ENCODE peak calls at places on chromosomes 12 and 14, in seven cellular contexts. Z, B, K, C, H, F and Q are unnamed samples.

GRCh38 chr12:112031472-112031871 is 18.2 kb downstream of the ERP29 start:
- DNase-seq in Z (no peak), C (no peak), H (no peak), F (no peak), B (no peak), K (no peak), Q (no peak)

GRCh38 chr14:71141701-71142374 is 234.6 kb downstream of the PCNX1 start:
- DNase-seq in F (no peak), H (no peak), B (no peak), K (no peak), C (no peak), Z (no peak), Q (no peak)

GRCh38 chr14:23186913-23187654 is 3.6 kb upstream of the SLC7A8 start:
- DNase-seq in K (peak; percentile 28), Z (no peak), C (no peak), B (peak; percentile 46), F (peak; percentile 60), H (no peak), Q (no peak)

GRCh38 chr14:101028971-101029667 is 125.6 kb upstream of the RTL1 start:
- DNase-seq in C (no peak), H (no peak), Z (no peak), K (no peak), B (no peak), F (no peak), Q (no peak)

GRCh38 chr14:91233936-91234790 is 10.3 kb downstream of the GPR68 start:
- DNase-seq in B (no peak), F (no peak), C (no peak), Z (no peak), K (no peak), H (no peak), Q (no peak)

GRCh38 chr14:24060443-24060842 is 8.6 kb downstream of the CARMIL3 start:
- DNase-seq in B (no peak), H (no peak), F (no peak), C (no peak), Z (no peak), K (no peak), Q (no peak)

GRCh38 chr12:77746108-77746507 is 84.6 kb upstream of the NAV3 start:
- DNase-seq in C (no peak), B (no peak), F (peak; percentile 56), K (no peak), H (no peak), Z (no peak), Q (no peak)

GRCh38 chr12:131828671-131829350 is 618 bp downstream of the MMP17 start:
- DNase-seq in H (no peak), C (no peak), F (no peak), B (no peak), K (no peak), Z (no peak), Q (no peak)

GRCh38 chr14:65824285-65824977 is 411.9 kb downstream of the FUT8 start:
- DNase-seq in C (peak; percentile 26), K (peak; percentile 29), Z (peak; percentile 15), F (peak; percentile 73), B (peak; percentile 53), H (peak; percentile 31), Q (peak; percentile 72)

GRCh38 chr12:7645395-7646177 is 20.1 kb downstream of the APOBEC1 start:
- DNase-seq in C (no peak), H (no peak), B (no peak), Z (no peak), K (peak; percentile 15), F (peak; percentile 25), Q (peak; percentile 34)

GRCh38 chr14:77859934-77860570 is 60.1 kb downstream of the ADCK1 start:
- DNase-seq in C (no peak), B (peak; percentile 40), Z (no peak), F (no peak), H (no peak), K (no peak), Q (no peak)

GRCh38 chr12:109098142-109098652 is 800 bp downstream of the UNG start:
- DNase-seq in H (no peak), F (peak; percentile 57), K (no peak), C (peak; percentile 46), Z (peak; percentile 36), B (peak; percentile 65), Q (no peak)

GRCh38 chr14:86787782-86788181 is 1205.2 kb downstream of the GALC start:
- DNase-seq in B (no peak), H (no peak), Z (no peak), C (no peak), K (no peak), F (peak; percentile 39), Q (no peak)

GRCh38 chr12:120651821-120652220 is 11.4 kb downstream of the CABP1 start:
- DNase-seq in B (no peak), K (no peak), Z (no peak), F (no peak), H (no peak), C (no peak), Q (no peak)

GRCh38 chr14:78162202-78162601 is 8.0 kb upstream of the NRXN3 start:
- DNase-seq in H (no peak), B (no peak), C (no peak), Z (no peak), F (peak; percentile 62), K (no peak), Q (no peak)

GRCh38 chr12:78726854-78727253 is 137.7 kb upstream of the SYT1 start:
- DNase-seq in Z (no peak), F (no peak), B (no peak), H (no peak), C (no peak), K (no peak), Q (no peak)

GRCh38 chr14:71004481-71004880 is 97.2 kb downstream of the PCNX1 start:
- DNase-seq in K (no peak), H (no peak), F (no peak), Z (no peak), B (no peak), C (no peak), Q (no peak)

GRCh38 chr14:80504781-80505180 is 293.5 kb upstream of the DIO2 start:
- DNase-seq in H (no peak), K (no peak), Z (no peak), C (no peak), F (no peak), B (no peak), Q (no peak)

GRCh38 chr12:45327823-45328383 is 112.0 kb downstream of the ANO6 start:
- DNase-seq in K (no peak), C (no peak), B (no peak), H (no peak), Z (no peak), F (peak; percentile 81), Q (no peak)